ENCODE peak calls at places on chromosomes 7 and 10, in four cellular contexts. One of them, this sample, is unnamed.

GRCh38 chr7:135160098-135160857 is 10.2 kb downstream of the CYREN start:
- ATAC-seq in activated naive CD4-positive, alpha-beta T cell treated with anti-CD3 and anti-CD28 coated beads, Interleukin-2, amount 50 U/mL, for 72 hours: no peak
- ATAC-seq in left lung: peak
- ATAC-seq in activated CD8-positive, alpha-beta memory T cell treated with anti-CD3 and anti-CD28 coated beads, Interleukin-2, amount 10 ng/mL, durations not matched to agents 7 days and 5 days: peak
- ATAC-seq in this sample: peak

GRCh38 chr10:112461029-112461887 is 14.2 kb downstream of the VTI1A start:
- ATAC-seq in activated naive CD4-positive, alpha-beta T cell treated with anti-CD3 and anti-CD28 coated beads, Interleukin-2, amount 50 U/mL, for 72 hours: peak
- ATAC-seq in left lung: no peak
- ATAC-seq in activated CD8-positive, alpha-beta memory T cell treated with anti-CD3 and anti-CD28 coated beads, Interleukin-2, amount 10 ng/mL, durations not matched to agents 7 days and 5 days: peak
- ATAC-seq in this sample: peak

GRCh38 chr10:112783653-112784426 is 166.2 kb upstream of the TCF7L2 start:
- ATAC-seq in activated naive CD4-positive, alpha-beta T cell treated with anti-CD3 and anti-CD28 coated beads, Interleukin-2, amount 50 U/mL, for 72 hours: no peak
- ATAC-seq in activated CD8-positive, alpha-beta memory T cell treated with anti-CD3 and anti-CD28 coated beads, Interleukin-2, amount 10 ng/mL, durations not matched to agents 7 days and 5 days: no peak
- ATAC-seq in left lung: no peak
- ATAC-seq in this sample: no peak

GRCh38 chr10:20144268-20144667 is 328.0 kb downstream of the PLXDC2 start:
- ATAC-seq in activated CD8-positive, alpha-beta memory T cell treated with anti-CD3 and anti-CD28 coated beads, Interleukin-2, amount 10 ng/mL, durations not matched to agents 7 days and 5 days: no peak
- ATAC-seq in activated naive CD4-positive, alpha-beta T cell treated with anti-CD3 and anti-CD28 coated beads, Interleukin-2, amount 50 U/mL, for 72 hours: no peak
- ATAC-seq in left lung: no peak
- ATAC-seq in this sample: no peak

GRCh38 chr10:725786-726185 is 36.3 kb upstream of the DIP2C start:
- ATAC-seq in left lung: peak
- ATAC-seq in activated naive CD4-positive, alpha-beta T cell treated with anti-CD3 and anti-CD28 coated beads, Interleukin-2, amount 50 U/mL, for 72 hours: no peak
- ATAC-seq in activated CD8-positive, alpha-beta memory T cell treated with anti-CD3 and anti-CD28 coated beads, Interleukin-2, amount 10 ng/mL, durations not matched to agents 7 days and 5 days: no peak
- ATAC-seq in this sample: no peak

GRCh38 chr10:21329995-21330627 is 195.4 kb downstream of the SKIDA1 start:
- ATAC-seq in activated CD8-positive, alpha-beta memory T cell treated with anti-CD3 and anti-CD28 coated beads, Interleukin-2, amount 10 ng/mL, durations not matched to agents 7 days and 5 days: no peak
- ATAC-seq in left lung: peak
- ATAC-seq in activated naive CD4-positive, alpha-beta T cell treated with anti-CD3 and anti-CD28 coated beads, Interleukin-2, amount 50 U/mL, for 72 hours: peak
- ATAC-seq in this sample: no peak

GRCh38 chr7:105439174-105439893 is 50.6 kb upstream of the SRPK2 start:
- ATAC-seq in activated CD8-positive, alpha-beta memory T cell treated with anti-CD3 and anti-CD28 coated beads, Interleukin-2, amount 10 ng/mL, durations not matched to agents 7 days and 5 days: no peak
- ATAC-seq in activated naive CD4-positive, alpha-beta T cell treated with anti-CD3 and anti-CD28 coated beads, Interleukin-2, amount 50 U/mL, for 72 hours: no peak
- ATAC-seq in left lung: peak
- ATAC-seq in this sample: peak

GRCh38 chr10:7707102-7707501 is 4.0 kb downstream of the ITIH2 start:
- ATAC-seq in activated naive CD4-positive, alpha-beta T cell treated with anti-CD3 and anti-CD28 coated beads, Interleukin-2, amount 50 U/mL, for 72 hours: no peak
- ATAC-seq in left lung: peak
- ATAC-seq in activated CD8-positive, alpha-beta memory T cell treated with anti-CD3 and anti-CD28 coated beads, Interleukin-2, amount 10 ng/mL, durations not matched to agents 7 days and 5 days: no peak
- ATAC-seq in this sample: no peak

GRCh38 chr10:61751599-61751998 is 88.9 kb downstream of the CABCOCO1 start:
- ATAC-seq in activated naive CD4-positive, alpha-beta T cell treated with anti-CD3 and anti-CD28 coated beads, Interleukin-2, amount 50 U/mL, for 72 hours: peak
- ATAC-seq in left lung: peak
- ATAC-seq in activated CD8-positive, alpha-beta memory T cell treated with anti-CD3 and anti-CD28 coated beads, Interleukin-2, amount 10 ng/mL, durations not matched to agents 7 days and 5 days: no peak
- ATAC-seq in this sample: peak

GRCh38 chr10:122173337-122173736 is 97.8 kb upstream of the BTBD16 start:
- ATAC-seq in activated naive CD4-positive, alpha-beta T cell treated with anti-CD3 and anti-CD28 coated beads, Interleukin-2, amount 50 U/mL, for 72 hours: no peak
- ATAC-seq in activated CD8-positive, alpha-beta memory T cell treated with anti-CD3 and anti-CD28 coated beads, Interleukin-2, amount 10 ng/mL, durations not matched to agents 7 days and 5 days: no peak
- ATAC-seq in left lung: peak
- ATAC-seq in this sample: no peak

GRCh38 chr10:43878386-43878785 is 229.7 kb upstream of the ZNF32 start:
- ATAC-seq in activated naive CD4-positive, alpha-beta T cell treated with anti-CD3 and anti-CD28 coated beads, Interleukin-2, amount 50 U/mL, for 72 hours: no peak
- ATAC-seq in activated CD8-positive, alpha-beta memory T cell treated with anti-CD3 and anti-CD28 coated beads, Interleukin-2, amount 10 ng/mL, durations not matched to agents 7 days and 5 days: no peak
- ATAC-seq in left lung: peak
- ATAC-seq in this sample: no peak

GRCh38 chr7:70833726-70834125 is 298.2 kb upstream of the GALNT17 start:
- ATAC-seq in activated CD8-positive, alpha-beta memory T cell treated with anti-CD3 and anti-CD28 coated beads, Interleukin-2, amount 10 ng/mL, durations not matched to agents 7 days and 5 days: no peak
- ATAC-seq in activated naive CD4-positive, alpha-beta T cell treated with anti-CD3 and anti-CD28 coated beads, Interleukin-2, amount 50 U/mL, for 72 hours: no peak
- ATAC-seq in left lung: no peak
- ATAC-seq in this sample: no peak

GRCh38 chr7:29414216-29414615 is 149.4 kb upstream of the PRR15 start:
- ATAC-seq in activated CD8-positive, alpha-beta memory T cell treated with anti-CD3 and anti-CD28 coated beads, Interleukin-2, amount 10 ng/mL, durations not matched to agents 7 days and 5 days: no peak
- ATAC-seq in activated naive CD4-positive, alpha-beta T cell treated with anti-CD3 and anti-CD28 coated beads, Interleukin-2, amount 50 U/mL, for 72 hours: no peak
- ATAC-seq in left lung: no peak
- ATAC-seq in this sample: no peak

GRCh38 chr10:7300327-7300726 is 110.5 kb downstream of the SFMBT2 start:
- ATAC-seq in activated CD8-positive, alpha-beta memory T cell treated with anti-CD3 and anti-CD28 coated beads, Interleukin-2, amount 10 ng/mL, durations not matched to agents 7 days and 5 days: no peak
- ATAC-seq in left lung: peak
- ATAC-seq in activated naive CD4-positive, alpha-beta T cell treated with anti-CD3 and anti-CD28 coated beads, Interleukin-2, amount 50 U/mL, for 72 hours: no peak
- ATAC-seq in this sample: no peak

GRCh38 chr7:336810-337566 is 47.0 kb downstream of the FOXL3 start:
- ATAC-seq in activated CD8-positive, alpha-beta memory T cell treated with anti-CD3 and anti-CD28 coated beads, Interleukin-2, amount 10 ng/mL, durations not matched to agents 7 days and 5 days: no peak
- ATAC-seq in left lung: no peak
- ATAC-seq in activated naive CD4-positive, alpha-beta T cell treated with anti-CD3 and anti-CD28 coated beads, Interleukin-2, amount 50 U/mL, for 72 hours: no peak
- ATAC-seq in this sample: no peak

GRCh38 chr7:31455844-31456243 is 58.0 kb upstream of the ITPRID1 start:
- ATAC-seq in activated CD8-positive, alpha-beta memory T cell treated with anti-CD3 and anti-CD28 coated beads, Interleukin-2, amount 10 ng/mL, durations not matched to agents 7 days and 5 days: no peak
- ATAC-seq in activated naive CD4-positive, alpha-beta T cell treated with anti-CD3 and anti-CD28 coated beads, Interleukin-2, amount 50 U/mL, for 72 hours: no peak
- ATAC-seq in left lung: no peak
- ATAC-seq in this sample: no peak

GRCh38 chr7:88280801-88281200 is 25.9 kb downstream of the STEAP4 start:
- ATAC-seq in activated naive CD4-positive, alpha-beta T cell treated with anti-CD3 and anti-CD28 coated beads, Interleukin-2, amount 50 U/mL, for 72 hours: no peak
- ATAC-seq in left lung: no peak
- ATAC-seq in activated CD8-positive, alpha-beta memory T cell treated with anti-CD3 and anti-CD28 coated beads, Interleukin-2, amount 10 ng/mL, durations not matched to agents 7 days and 5 days: no peak
- ATAC-seq in this sample: no peak

GRCh38 chr10:110042891-110043290 is 35.1 kb downstream of the ADD3 start:
- ATAC-seq in left lung: no peak
- ATAC-seq in activated CD8-positive, alpha-beta memory T cell treated with anti-CD3 and anti-CD28 coated beads, Interleukin-2, amount 10 ng/mL, durations not matched to agents 7 days and 5 days: no peak
- ATAC-seq in activated naive CD4-positive, alpha-beta T cell treated with anti-CD3 and anti-CD28 coated beads, Interleukin-2, amount 50 U/mL, for 72 hours: no peak
- ATAC-seq in this sample: no peak

GRCh38 chr10:17003151-17003550 is 126.5 kb downstream of the CUBN start:
- ATAC-seq in left lung: peak
- ATAC-seq in activated CD8-positive, alpha-beta memory T cell treated with anti-CD3 and anti-CD28 coated beads, Interleukin-2, amount 10 ng/mL, durations not matched to agents 7 days and 5 days: peak
- ATAC-seq in activated naive CD4-positive, alpha-beta T cell treated with anti-CD3 and anti-CD28 coated beads, Interleukin-2, amount 50 U/mL, for 72 hours: peak
- ATAC-seq in this sample: peak

GRCh38 chr10:97780991-97781540 is 9.3 kb upstream of the SFRP5 start:
- ATAC-seq in left lung: no peak
- ATAC-seq in activated CD8-positive, alpha-beta memory T cell treated with anti-CD3 and anti-CD28 coated beads, Interleukin-2, amount 10 ng/mL, durations not matched to agents 7 days and 5 days: peak
- ATAC-seq in activated naive CD4-positive, alpha-beta T cell treated with anti-CD3 and anti-CD28 coated beads, Interleukin-2, amount 50 U/mL, for 72 hours: no peak
- ATAC-seq in this sample: peak

GRCh38 chr10:99908512-99908911 is 101.2 kb downstream of the DNMBP start:
- ATAC-seq in activated CD8-positive, alpha-beta memory T cell treated with anti-CD3 and anti-CD28 coated beads, Interleukin-2, amount 10 ng/mL, durations not matched to agents 7 days and 5 days: peak
- ATAC-seq in activated naive CD4-positive, alpha-beta T cell treated with anti-CD3 and anti-CD28 coated beads, Interleukin-2, amount 50 U/mL, for 72 hours: peak
- ATAC-seq in left lung: no peak
- ATAC-seq in this sample: peak

GRCh38 chr7:1787241-1787640 is 117.2 kb downstream of the ELFN1 start:
- ATAC-seq in activated CD8-positive, alpha-beta memory T cell treated with anti-CD3 and anti-CD28 coated beads, Interleukin-2, amount 10 ng/mL, durations not matched to agents 7 days and 5 days: no peak
- ATAC-seq in left lung: no peak
- ATAC-seq in activated naive CD4-positive, alpha-beta T cell treated with anti-CD3 and anti-CD28 coated beads, Interleukin-2, amount 50 U/mL, for 72 hours: no peak
- ATAC-seq in this sample: no peak

GRCh38 chr10:13483073-13483472 is 45.7 kb downstream of the BEND7 start:
- ATAC-seq in activated CD8-positive, alpha-beta memory T cell treated with anti-CD3 and anti-CD28 coated beads, Interleukin-2, amount 10 ng/mL, durations not matched to agents 7 days and 5 days: no peak
- ATAC-seq in activated naive CD4-positive, alpha-beta T cell treated with anti-CD3 and anti-CD28 coated beads, Interleukin-2, amount 50 U/mL, for 72 hours: no peak
- ATAC-seq in left lung: peak
- ATAC-seq in this sample: no peak

GRCh38 chr7:127667017-127667670 is 15.2 kb downstream of the SND1 start:
- ATAC-seq in left lung: peak
- ATAC-seq in activated CD8-positive, alpha-beta memory T cell treated with anti-CD3 and anti-CD28 coated beads, Interleukin-2, amount 10 ng/mL, durations not matched to agents 7 days and 5 days: no peak
- ATAC-seq in activated naive CD4-positive, alpha-beta T cell treated with anti-CD3 and anti-CD28 coated beads, Interleukin-2, amount 50 U/mL, for 72 hours: peak
- ATAC-seq in this sample: peak

GRCh38 chr10:52525761-52526160 is 211.7 kb downstream of the DKK1 start:
- ATAC-seq in activated CD8-positive, alpha-beta memory T cell treated with anti-CD3 and anti-CD28 coated beads, Interleukin-2, amount 10 ng/mL, durations not matched to agents 7 days and 5 days: no peak
- ATAC-seq in left lung: peak
- ATAC-seq in activated naive CD4-positive, alpha-beta T cell treated with anti-CD3 and anti-CD28 coated beads, Interleukin-2, amount 50 U/mL, for 72 hours: no peak
- ATAC-seq in this sample: no peak

GRCh38 chr7:126856691-126857291 is 395.9 kb downstream of the GRM8 start:
- ATAC-seq in activated naive CD4-positive, alpha-beta T cell treated with anti-CD3 and anti-CD28 coated beads, Interleukin-2, amount 50 U/mL, for 72 hours: no peak
- ATAC-seq in left lung: peak
- ATAC-seq in activated CD8-positive, alpha-beta memory T cell treated with anti-CD3 and anti-CD28 coated beads, Interleukin-2, amount 10 ng/mL, durations not matched to agents 7 days and 5 days: no peak
- ATAC-seq in this sample: no peak